ENCODE peak calls at places on chromosome X, in ten cellular contexts. Q is BJ; F is fibroblast of mammary gland; H is HTR-8/SVneo; J is stimulated activated CD4-positive, alpha-beta T cell treated with anti-CD3 and anti-CD28 coated beads, TNF-alpha, amount 100 ng/mL, for 1 hour; T is stomach; K is head of caudate nucleus; V is A549; L is substantia nigra; M is left lung. B is an unnamed sample.

GRCh38 chrX:142204522-142205433 is at the start of gene MAGEC2:
- DNase-seq in Q (no peak), F (no peak), H (no peak), J (no peak), T (no peak), K (no peak), V (no peak), L (no peak), M (no peak), B (no peak)

GRCh38 chrX:19760345-19760744 is 127.1 kb downstream of the SH3KBP1 start:
- DNase-seq in Q (no peak), F (no peak), H (no peak), J (no peak), T (no peak), K (no peak), V (no peak), L (no peak), M (no peak), B (no peak)

GRCh38 chrX:151828434-151829080 is 84.1 kb upstream of the MAGEA4 start:
- DNase-seq in Q (no peak), F (peak; percentile 31), H (no peak), J (no peak), T (no peak), K (no peak), V (no peak), L (no peak), M (no peak), B (no peak)

GRCh38 chrX:23904096-23904495 is 3.6 kb downstream of the APOO start:
- DNase-seq in Q (no peak), F (peak; percentile 69), H (no peak), J (no peak), T (no peak), K (no peak), V (no peak), L (no peak), M (no peak), B (no peak)

GRCh38 chrX:151977923-151978322 is 3.4 kb upstream of the GABRE start:
- DNase-seq in Q (no peak), F (no peak), H (no peak), J (no peak), T (no peak), K (no peak), V (no peak), L (no peak), M (no peak), B (no peak)

GRCh38 chrX:9566150-9566621 is 101.3 kb downstream of the TBL1X start:
- DNase-seq in Q (peak; percentile 32), F (peak; percentile 87), H (peak; percentile 27), J (no peak), T (peak; percentile 43), K (peak; percentile 56), V (peak; percentile 69), L (no peak), M (peak; percentile 56), B (peak; percentile 39)

GRCh38 chrX:1274786-1275185 is 6.2 kb downstream of the CSF2RA start:
- DNase-seq in Q (no peak), F (no peak), H (no peak), J (no peak), T (no peak), K (no peak), V (no peak), L (no peak), M (peak; percentile 45), B (no peak)

GRCh38 chrX:131762802-131763234 is 218.9 kb downstream of the OR13H1 start:
- DNase-seq in Q (no peak), F (peak; percentile 78), H (no peak), J (peak; percentile 38), T (peak; percentile 48), K (peak; percentile 57), V (peak; percentile 87), L (no peak), M (no peak), B (no peak)

GRCh38 chrX:39903343-39903742 is 194.4 kb downstream of the BCOR start:
- DNase-seq in Q (peak; percentile 53), F (peak; percentile 72), H (no peak), J (no peak), T (no peak), K (no peak), V (no peak), L (no peak), M (no peak), B (peak; percentile 81)

GRCh38 chrX:135050603-135051002 is 1.3 kb downstream of the RTL8A start:
- DNase-seq in Q (no peak), F (no peak), H (no peak), J (no peak), T (no peak), K (no peak), V (no peak), L (no peak), M (no peak), B (no peak)

GRCh38 chrX:24659646-24660045 is 12.5 kb upstream of the PCYT1B start:
- DNase-seq in Q (no peak), F (no peak), H (no peak), J (no peak), T (no peak), K (no peak), V (no peak), L (no peak), M (no peak), B (no peak)

GRCh38 chrX:44203791-44204190 is 139.7 kb downstream of the EFHC2 start:
- DNase-seq in Q (no peak), F (no peak), H (no peak), J (no peak), T (no peak), K (no peak), V (no peak), L (no peak), M (no peak), B (no peak)

GRCh38 chrX:17788439-17788838 is 51.1 kb downstream of the SCML1 start:
- DNase-seq in Q (peak; percentile 1), F (peak; percentile 38), H (peak; percentile 36), J (peak; percentile 13), T (peak; percentile 39), K (no peak), V (peak; percentile 33), L (no peak), M (no peak), B (no peak)

GRCh38 chrX:40550069-40550468 is 30.7 kb upstream of the ATP6AP2 start:
- DNase-seq in Q (no peak), F (no peak), H (no peak), J (no peak), T (no peak), K (no peak), V (no peak), L (no peak), M (no peak), B (no peak)

GRCh38 chrX:74422576-74423288 is 1.4 kb downstream of the SLC16A2 start:
- DNase-seq in Q (no peak), F (peak; percentile 50), H (peak; percentile 68), J (no peak), T (peak; percentile 59), K (peak; percentile 63), V (no peak), L (peak; percentile 13), M (peak; percentile 45), B (no peak)